ENCODE peak calls at places on chromosomes 3 and 15, in seven cellular contexts. G is colonic mucosa; V is NCI-H2107; P is ecto neural progenitor cell; R is heart right ventricle; A is stimulated activated CD4-positive, alpha-beta T cell treated with anti-CD3 and anti-CD28 coated beads, TNF-alpha, amount 100 ng/mL, for 4 hours; Y is upper lobe of right lung. C is an unnamed sample.
A peak's percentile ranks its signal among the peaks of the same experiment; 100 is the strongest.

GRCh38 chr3:173825731-173826130 is 428.2 kb downstream of the NLGN1 start:
- DNase-seq in A (no peak), R (no peak), P (no peak), V (no peak), Y (no peak), G (no peak), C (no peak)

GRCh38 chr3:102238362-102238761 is 196.5 kb upstream of the ZPLD1 start:
- DNase-seq in R (no peak), A (no peak), P (no peak), Y (no peak), G (peak; percentile 63), V (no peak), C (no peak)

GRCh38 chr3:141275032-141275422 is 43.4 kb downstream of the PXYLP1 start:
- DNase-seq in G (no peak), A (no peak), P (no peak), Y (no peak), V (no peak), R (no peak), C (no peak)

GRCh38 chr15:74322558-74323180 is 44.8 kb downstream of the CYP11A1 start:
- DNase-seq in V (no peak), R (peak; percentile 62), Y (peak; percentile 77), G (peak; percentile 46), P (peak; percentile 87), A (peak; percentile 31), C (peak; percentile 81)

GRCh38 chr3:119235151-119235550 is 5.5 kb downstream of the B4GALT4 start:
- DNase-seq in P (no peak), R (no peak), Y (no peak), A (no peak), G (no peak), V (no peak), C (no peak)

GRCh38 chr15:80574590-80574989 is 120.5 kb upstream of the ABHD17C start:
- DNase-seq in A (no peak), V (no peak), R (no peak), Y (no peak), P (no peak), G (no peak), C (no peak)

GRCh38 chr3:4218426-4219226 is 84.5 kb upstream of the SETMAR start:
- DNase-seq in R (no peak), Y (no peak), A (no peak), G (no peak), P (no peak), V (no peak), C (no peak)

GRCh38 chr3:50154840-50155490 is at the start of gene SEMA3F:
- DNase-seq in G (peak; percentile 72), R (peak; percentile 39), A (peak; percentile 50), P (peak; percentile 84), V (no peak), Y (peak; percentile 88), C (no peak)

GRCh38 chr15:101027920-101028319 is 108.8 kb downstream of the LRRK1 start:
- DNase-seq in Y (no peak), A (no peak), R (peak; percentile 1), P (peak; percentile 38), V (no peak), G (no peak), C (peak; percentile 30)

GRCh38 chr15:67135494-67135893 is 70.1 kb downstream of the SMAD3 start:
- DNase-seq in A (no peak), V (no peak), G (peak; percentile 59), Y (no peak), R (no peak), P (no peak), C (no peak)

GRCh38 chr15:85011210-85011571 is 29.5 kb downstream of the PDE8A start:
- DNase-seq in Y (no peak), G (no peak), A (no peak), V (no peak), R (no peak), P (no peak), C (no peak)

GRCh38 chr3:37876279-37876678 is 14.6 kb downstream of the CTDSPL start:
- DNase-seq in P (no peak), G (no peak), V (no peak), R (no peak), A (no peak), Y (no peak), C (no peak)

GRCh38 chr3:16897254-16897926 is 12.6 kb downstream of the PLCL2 start:
- DNase-seq in P (no peak), V (no peak), A (no peak), R (no peak), Y (no peak), G (peak; percentile 85), C (no peak)

GRCh38 chr3:195096053-195096452 is 174.9 kb downstream of the XXYLT1 start:
- DNase-seq in V (no peak), R (no peak), G (no peak), P (no peak), A (no peak), Y (peak; percentile 45), C (no peak)

GRCh38 chr3:53566450-53567145 is 72.2 kb downstream of the CACNA1D start:
- DNase-seq in P (peak; percentile 43), A (no peak), G (no peak), V (no peak), R (no peak), Y (no peak), C (no peak)

GRCh38 chr3:134294302-134294925 is 43.8 kb upstream of the RYK start:
- DNase-seq in R (no peak), A (no peak), Y (no peak), G (no peak), V (no peak), P (no peak), C (no peak)

GRCh38 chr15:50880651-50881114 is 27.8 kb upstream of the AP4E1 start:
- DNase-seq in G (no peak), R (no peak), Y (no peak), P (no peak), A (no peak), V (no peak), C (no peak)

GRCh38 chr3:27387625-27388024 is 18.4 kb upstream of the NEK10 start:
- DNase-seq in V (no peak), A (no peak), Y (no peak), P (no peak), G (no peak), R (no peak), C (no peak)